ENCODE peak calls at places on chromosomes 16 and 17, in four cellular contexts. One of them, this sample, is unnamed.

GRCh38 chr17:81926451-81927144 is 937 bp downstream of the MAFG start:
- DNase-seq in neuronal stem cell: no peak
- DNase-seq in mesenchymal stem cell: peak; percentile 94
- DNase-seq in H9: peak; percentile 77
- DNase-seq in this sample: peak; percentile 78

GRCh38 chr17:8803531-8804416 is 4.6 kb upstream of the MFSD6L start:
- DNase-seq in H9: peak; percentile 72
- DNase-seq in mesenchymal stem cell: no peak
- DNase-seq in neuronal stem cell: no peak
- DNase-seq in this sample: no peak

GRCh38 chr17:57946798-57947358 is 8.3 kb downstream of the CUEDC1 start:
- DNase-seq in neuronal stem cell: no peak
- DNase-seq in mesenchymal stem cell: peak; percentile 94
- DNase-seq in H9: no peak
- DNase-seq in this sample: peak; percentile 29

GRCh38 chr17:39209317-39210092 is 9.4 kb downstream of the RPL19 start:
- DNase-seq in mesenchymal stem cell: peak; percentile 78
- DNase-seq in neuronal stem cell: no peak
- DNase-seq in H9: peak; percentile 71
- DNase-seq in this sample: peak; percentile 21

GRCh38 chr16:50121721-50122445 is 31.2 kb upstream of the TENT4B start:
- DNase-seq in neuronal stem cell: no peak
- DNase-seq in H9: no peak
- DNase-seq in mesenchymal stem cell: no peak
- DNase-seq in this sample: no peak

GRCh38 chr16:27067138-27067537 is 411 bp downstream of the C16orf82 start:
- DNase-seq in H9: peak; percentile 63
- DNase-seq in neuronal stem cell: peak; percentile 43
- DNase-seq in mesenchymal stem cell: no peak
- DNase-seq in this sample: no peak

GRCh38 chr17:48024149-48025039 is 13.2 kb downstream of the COPZ2 start:
- DNase-seq in mesenchymal stem cell: no peak
- DNase-seq in H9: peak; percentile 79
- DNase-seq in neuronal stem cell: no peak
- DNase-seq in this sample: peak; percentile 75

GRCh38 chr17:751269-752001 is 629 bp downstream of the GEMIN4 start:
- DNase-seq in H9: no peak
- DNase-seq in mesenchymal stem cell: peak; percentile 67
- DNase-seq in neuronal stem cell: peak; percentile 29
- DNase-seq in this sample: peak; percentile 27

GRCh38 chr17:58378895-58379824 is 27.2 kb upstream of the SUPT4H1 start:
- DNase-seq in H9: no peak
- DNase-seq in neuronal stem cell: no peak
- DNase-seq in mesenchymal stem cell: no peak
- DNase-seq in this sample: no peak

GRCh38 chr17:45342306-45342705 is 25.5 kb upstream of the MAP3K14 start:
- DNase-seq in neuronal stem cell: no peak
- DNase-seq in H9: no peak
- DNase-seq in mesenchymal stem cell: no peak
- DNase-seq in this sample: no peak

GRCh38 chr16:50153648-50154368 is 702 bp downstream of the TENT4B start:
- DNase-seq in neuronal stem cell: no peak
- DNase-seq in mesenchymal stem cell: peak; percentile 38
- DNase-seq in H9: no peak
- DNase-seq in this sample: peak; percentile 48

GRCh38 chr17:66431910-66432309 is 129.5 kb downstream of the PRKCA start:
- DNase-seq in neuronal stem cell: no peak
- DNase-seq in mesenchymal stem cell: peak; percentile 69
- DNase-seq in H9: no peak
- DNase-seq in this sample: peak; percentile 63

GRCh38 chr17:66427134-66427533 is 124.7 kb downstream of the PRKCA start:
- DNase-seq in neuronal stem cell: no peak
- DNase-seq in mesenchymal stem cell: no peak
- DNase-seq in H9: no peak
- DNase-seq in this sample: no peak

GRCh38 chr17:66431080-66431795 is 128.8 kb downstream of the PRKCA start:
- DNase-seq in mesenchymal stem cell: peak; percentile 21
- DNase-seq in neuronal stem cell: no peak
- DNase-seq in H9: no peak
- DNase-seq in this sample: no peak

GRCh38 chr17:66432558-66432957 is 130.1 kb downstream of the PRKCA start:
- DNase-seq in H9: no peak
- DNase-seq in mesenchymal stem cell: no peak
- DNase-seq in neuronal stem cell: no peak
- DNase-seq in this sample: no peak

DNA sequence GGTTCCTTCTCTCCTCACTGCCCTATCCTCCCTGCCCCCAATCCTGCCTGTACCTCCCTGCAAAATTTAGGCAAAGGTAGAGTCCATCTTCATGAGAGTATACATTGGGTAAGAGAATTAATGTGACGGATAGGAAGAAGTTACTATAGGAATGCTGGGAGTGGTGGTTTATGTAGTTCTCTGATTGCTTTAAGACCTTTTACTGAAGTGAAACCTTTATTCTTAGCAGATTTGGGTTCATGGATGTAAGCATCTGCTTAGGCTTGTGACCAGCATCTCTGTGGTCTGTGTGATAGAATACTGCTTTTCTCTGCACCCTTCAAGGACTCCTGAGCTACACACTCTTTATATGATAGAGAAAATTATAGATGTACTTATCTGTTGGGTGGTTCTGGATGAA is 127.3 kb downstream of the PRKCA start:
- DNase-seq in H9: no peak
- DNase-seq in neuronal stem cell: no peak
- DNase-seq in mesenchymal stem cell: no peak
- DNase-seq in this sample: no peak
- H3K4me2 ChIP-seq in H9: no peak overlapping the region
- H3K4me2 ChIP-seq in neuronal stem cell: no peak overlapping the region
- H3K4me2 ChIP-seq in mesenchymal stem cell: no peak overlapping the region
- H3K4me2 ChIP-seq in this sample: no peak overlapping the region

GRCh38 chr17:43710101-43710500 is 48.4 kb upstream of the MEOX1 start:
- DNase-seq in mesenchymal stem cell: no peak
- DNase-seq in H9: no peak
- DNase-seq in neuronal stem cell: no peak
- DNase-seq in this sample: no peak
- H2BK12ac ChIP-seq in mesenchymal stem cell: no peak overlapping the region
- H2BK12ac ChIP-seq in H9: no peak overlapping the region
- H2BK12ac ChIP-seq in neuronal stem cell: no peak overlapping the region
- H2BK12ac ChIP-seq in this sample: no peak overlapping the region

DNA sequence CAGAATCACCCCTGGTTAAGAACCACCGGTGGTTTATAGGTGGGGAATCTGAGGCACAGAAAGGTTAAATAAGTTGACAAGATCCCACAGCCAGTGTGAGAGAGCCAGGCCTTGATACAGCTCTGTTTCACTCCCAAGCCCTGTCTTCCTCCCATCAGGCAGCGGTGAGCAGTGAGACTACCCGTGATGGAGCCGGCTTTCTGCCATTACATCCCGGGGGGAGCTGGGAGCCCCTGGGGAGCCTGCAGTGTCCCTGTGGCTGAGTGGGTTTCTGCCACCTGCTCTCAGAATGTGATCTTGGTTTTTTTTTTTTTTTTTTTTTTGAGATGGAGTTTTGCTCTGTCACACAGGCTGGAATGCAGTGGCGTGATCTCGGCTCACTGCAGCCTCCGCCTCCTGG is 66.4 kb downstream of the ABCC1 start:
- DNase-seq in mesenchymal stem cell: no peak
- DNase-seq in H9: no peak
- DNase-seq in neuronal stem cell: no peak
- DNase-seq in this sample: no peak
- H3K18ac ChIP-seq in mesenchymal stem cell: no peak overlapping the region
- H3K18ac ChIP-seq in H9: no peak overlapping the region
- H3K18ac ChIP-seq in neuronal stem cell: no peak overlapping the region
- H3K18ac ChIP-seq in this sample: no peak overlapping the region

GRCh38 chr16:882256-882655 is 81.7 kb upstream of the GNG13 start:
- DNase-seq in neuronal stem cell: no peak
- DNase-seq in mesenchymal stem cell: no peak
- DNase-seq in H9: no peak
- DNase-seq in this sample: no peak
- H3K4me2 ChIP-seq in neuronal stem cell: peak overlapping the region; percentile 18
- H3K4me2 ChIP-seq in mesenchymal stem cell: no peak overlapping the region
- H3K4me2 ChIP-seq in H9: no peak overlapping the region
- H3K4me2 ChIP-seq in this sample: no peak overlapping the region

DNA sequence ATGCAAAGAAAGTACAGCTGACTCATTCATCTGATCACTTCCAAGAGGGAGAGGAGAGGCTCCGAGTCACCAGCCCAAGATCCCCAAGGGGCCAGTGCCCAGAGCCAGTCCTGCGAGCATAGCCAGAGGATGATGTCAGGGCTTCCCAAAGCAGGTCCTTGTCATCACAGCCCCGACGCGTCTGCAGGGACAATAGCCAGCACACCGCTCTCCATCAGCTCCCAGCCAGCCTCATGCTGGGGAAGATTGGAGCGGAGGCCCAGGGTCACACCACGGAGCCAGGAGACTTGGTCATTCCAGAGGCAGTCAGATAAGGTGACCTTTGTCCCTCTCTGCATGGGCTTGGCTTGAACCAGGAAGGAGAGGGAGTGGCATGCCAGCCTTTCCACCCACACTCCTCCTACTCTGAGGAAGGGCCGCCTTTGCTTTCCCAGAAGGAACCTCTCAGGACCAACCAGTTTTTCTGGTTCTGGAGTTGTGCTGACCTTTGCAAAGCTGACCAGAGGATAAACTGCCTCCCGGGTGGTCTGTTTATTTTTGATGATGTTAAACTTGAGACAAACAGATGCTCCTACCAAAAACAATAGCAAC is 58.3 kb upstream of the ARHGAP44 start:
- DNase-seq in H9: peak; percentile 89
- DNase-seq in neuronal stem cell: no peak
- DNase-seq in mesenchymal stem cell: peak; percentile 80
- DNase-seq in this sample: peak; percentile 96
- H2BK12ac ChIP-seq in H9: no peak overlapping the region
- H2BK12ac ChIP-seq in neuronal stem cell: no peak overlapping the region
- H2BK12ac ChIP-seq in mesenchymal stem cell: no peak overlapping the region
- H2BK12ac ChIP-seq in this sample: no peak overlapping the region

GRCh38 chr16:85561248-85562101 is 51.6 kb upstream of the GSE1 start:
- DNase-seq in neuronal stem cell: no peak
- DNase-seq in H9: no peak
- DNase-seq in mesenchymal stem cell: no peak
- DNase-seq in this sample: peak; percentile 41
- H3K18ac ChIP-seq in neuronal stem cell: peak overlapping the region; percentile 60
- H3K18ac ChIP-seq in H9: no peak overlapping the region
- H3K18ac ChIP-seq in mesenchymal stem cell: peak overlapping the region; percentile 84
- H3K18ac ChIP-seq in this sample: peak overlapping the region; percentile 45

GRCh38 chr16:89319883-89320716 is 102.6 kb downstream of the ZNF778 start:
- DNase-seq in neuronal stem cell: no peak
- DNase-seq in H9: peak; percentile 61
- DNase-seq in mesenchymal stem cell: peak; percentile 96
- DNase-seq in this sample: peak; percentile 99
- H3K4me2 ChIP-seq in neuronal stem cell: no peak overlapping the region
- H3K4me2 ChIP-seq in H9: no peak overlapping the region
- H3K4me2 ChIP-seq in mesenchymal stem cell: peak overlapping the region; percentile 36
- H3K4me2 ChIP-seq in this sample: peak overlapping the region; percentile 42

GRCh38 chr17:28900986-28901726 is 1.7 kb downstream of the DHRS13 start:
- DNase-seq in mesenchymal stem cell: no peak
- DNase-seq in H9: peak; percentile 31
- DNase-seq in neuronal stem cell: no peak
- DNase-seq in this sample: no peak

GRCh38 chr17:28904800-28905199 is 1.9 kb upstream of the DHRS13 start:
- DNase-seq in H9: no peak
- DNase-seq in neuronal stem cell: no peak
- DNase-seq in mesenchymal stem cell: no peak
- DNase-seq in this sample: no peak

GRCh38 chr17:28899212-28899815 is 1.8 kb upstream of the FLOT2 start:
- DNase-seq in neuronal stem cell: no peak
- DNase-seq in H9: no peak
- DNase-seq in mesenchymal stem cell: no peak
- DNase-seq in this sample: no peak

GRCh38 chr17:28902819-28903545 is at the start of gene DHRS13:
- DNase-seq in H9: peak; percentile 98
- DNase-seq in mesenchymal stem cell: peak; percentile 88
- DNase-seq in neuronal stem cell: peak; percentile 91
- DNase-seq in this sample: peak; percentile 99

DNA sequence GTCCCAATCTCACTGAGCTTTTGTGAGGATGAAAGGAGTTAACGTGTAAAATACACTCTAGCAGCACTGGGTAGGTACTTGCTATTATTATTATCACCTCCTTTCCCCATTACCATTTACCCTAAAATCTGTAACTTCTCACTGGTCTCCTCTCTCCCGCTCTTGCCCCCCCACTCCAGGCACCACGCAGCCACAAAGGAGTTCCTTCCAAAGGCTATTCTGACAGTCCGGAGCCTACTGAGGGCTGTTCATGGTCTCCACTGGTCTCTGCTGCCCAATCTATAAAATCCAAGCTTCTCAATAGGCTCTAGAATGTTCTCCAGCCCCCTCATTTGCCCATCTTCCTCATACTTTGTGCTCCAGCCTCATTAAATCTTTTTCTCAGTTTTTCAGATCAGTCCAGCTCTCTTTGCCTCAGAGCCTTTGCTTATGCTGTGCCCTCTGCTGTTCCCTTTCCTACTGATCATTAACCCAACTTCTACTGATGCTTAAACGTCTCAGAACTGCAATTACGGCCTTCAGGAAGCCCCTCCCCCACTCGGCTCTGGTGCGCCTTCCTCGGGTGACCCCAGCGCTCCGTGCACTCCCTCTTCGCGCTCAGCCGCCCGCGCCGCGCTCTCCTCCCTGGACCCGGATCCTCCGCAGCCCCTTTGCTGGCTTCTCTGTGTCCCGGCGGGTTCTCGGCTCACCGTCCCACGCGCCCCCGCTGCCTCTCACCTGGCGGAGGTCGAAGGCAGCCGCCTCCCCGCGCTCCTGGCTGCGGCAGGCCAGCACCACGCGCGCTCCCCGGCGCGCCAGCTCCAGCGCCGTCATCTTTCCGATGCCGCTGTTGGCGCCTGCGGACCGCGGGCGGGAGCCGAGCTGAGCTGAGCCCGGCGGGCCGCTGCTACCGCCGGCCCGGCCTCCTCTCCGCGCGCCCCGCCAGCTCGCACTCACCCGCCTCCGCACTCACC is 737 bp downstream of the DHRS13 start:
- DNase-seq in neuronal stem cell: peak; percentile 45
- DNase-seq in mesenchymal stem cell: peak; percentile 57
- DNase-seq in H9: no peak
- DNase-seq in this sample: no peak
- H2BK12ac ChIP-seq in neuronal stem cell: no peak overlapping the region
- H2BK12ac ChIP-seq in mesenchymal stem cell: no peak overlapping the region
- H2BK12ac ChIP-seq in H9: no peak overlapping the region
- H2BK12ac ChIP-seq in this sample: peak overlapping the region; percentile 39

DNA sequence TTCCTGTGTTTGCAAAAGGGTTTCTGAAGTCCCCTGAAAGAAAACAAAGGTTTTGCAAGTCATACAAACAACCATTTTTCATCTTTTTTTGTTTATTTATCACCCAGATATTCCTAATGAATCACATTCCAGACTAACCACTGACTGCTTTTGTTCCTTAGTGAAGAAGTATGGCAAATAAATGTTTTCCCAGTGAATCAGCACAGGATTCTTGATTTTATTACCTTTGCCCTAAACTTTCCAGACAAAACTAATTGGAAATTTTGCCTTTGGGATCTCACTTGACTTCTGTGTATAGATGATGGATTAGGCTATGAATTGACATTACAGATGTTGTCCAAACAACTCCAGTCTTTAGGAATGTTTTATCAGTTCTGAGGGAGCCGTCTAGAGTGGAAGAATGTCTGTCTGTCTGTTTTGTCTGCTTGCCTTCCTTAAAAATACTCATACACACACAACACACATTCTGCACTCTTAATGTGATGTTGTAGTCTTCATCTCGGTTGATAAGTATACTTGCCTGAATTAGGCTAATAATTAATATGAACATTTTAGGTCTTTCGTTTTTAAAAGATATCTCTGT is 48.9 kb downstream of the VMP1 start:
- DNase-seq in mesenchymal stem cell: peak; percentile 83
- DNase-seq in H9: no peak
- DNase-seq in neuronal stem cell: no peak
- DNase-seq in this sample: no peak
- H3K18ac ChIP-seq in mesenchymal stem cell: no peak overlapping the region
- H3K18ac ChIP-seq in H9: no peak overlapping the region
- H3K18ac ChIP-seq in neuronal stem cell: no peak overlapping the region
- H3K18ac ChIP-seq in this sample: no peak overlapping the region

GRCh38 chr17:63117431-63117830 is 151.4 kb downstream of the TANC2 start:
- DNase-seq in neuronal stem cell: no peak
- DNase-seq in H9: no peak
- DNase-seq in mesenchymal stem cell: no peak
- DNase-seq in this sample: no peak
- H3K4me2 ChIP-seq in neuronal stem cell: no peak overlapping the region
- H3K4me2 ChIP-seq in H9: no peak overlapping the region
- H3K4me2 ChIP-seq in mesenchymal stem cell: no peak overlapping the region
- H3K4me2 ChIP-seq in this sample: no peak overlapping the region